ENCODE peak calls at places on chromosome X, in nine cellular contexts. F is activated T-cell treated with anti-CD3 and anti-CD28 coated beads for 24 hours, Y is fibroblast of the aortic adventitia, O is GM12865, V is NCI-H1092 treated with DMSO at 0.1 percent for 48 hours, N is GM23248, P is NCI-H1436, T is DMS53, L is NCI-H2081. M is an unnamed sample.

GRCh38 chrX:370244-370962 is 16.3 kb downstream of the PPP2R3B start:
- DNase-seq in F (no peak), Y (no peak), O (no peak), V (no peak), N (no peak), P (no peak), T (no peak), L (no peak), M (no peak)

GRCh38 chrX:46637937-46638336 is 64.4 kb downstream of the CHST7 start:
- DNase-seq in F (no peak), Y (no peak), O (peak), V (no peak), N (peak), P (no peak), T (no peak), L (no peak), M (peak)

GRCh38 chrX:118571829-118572228 is 76.2 kb downstream of the DOCK11 start:
- DNase-seq in F (no peak), Y (peak), O (no peak), V (no peak), N (peak), P (no peak), T (no peak), L (no peak), M (no peak)

GRCh38 chrX:1147641-1148515 is 64.6 kb downstream of the CRLF2 start:
- DNase-seq in F (no peak), Y (no peak), O (no peak), V (no peak), N (no peak), P (no peak), T (no peak), L (no peak), M (no peak)

GRCh38 chrX:138771042-138771441 is 59.5 kb upstream of the FGF13 start:
- DNase-seq in F (no peak), Y (peak), O (no peak), V (no peak), N (peak), P (no peak), T (no peak), L (no peak), M (no peak)

GRCh38 chrX:94097852-94098251 is 423.8 kb downstream of the FAM133A start:
- DNase-seq in F (no peak), Y (no peak), O (no peak), V (no peak), N (no peak), P (no peak), T (no peak), L (peak), M (no peak)

GRCh38 chrX:48492293-48492910 is 16.4 kb upstream of the PORCN start:
- DNase-seq in F (no peak), Y (no peak), O (no peak), V (no peak), N (peak), P (no peak), T (no peak), L (no peak), M (no peak)

GRCh38 chrX:45232139-45232538 is 31.5 kb upstream of the DIPK2B start:
- DNase-seq in F (no peak), Y (no peak), O (no peak), V (no peak), N (no peak), P (no peak), T (no peak), L (no peak), M (no peak)

GRCh38 chrX:45134303-45134702 is 66.4 kb downstream of the DIPK2B start:
- DNase-seq in F (no peak), Y (peak), O (no peak), V (no peak), N (no peak), P (no peak), T (no peak), L (no peak), M (no peak)

GRCh38 chrX:104253567-104254441 is 929 bp downstream of the ESX1 start:
- DNase-seq in F (no peak), Y (no peak), O (no peak), V (no peak), N (peak), P (no peak), T (no peak), L (no peak), M (no peak)

M was measured in astrocyte.